ENCODE peak calls at places on chromosomes 11 and 22, in nine cellular contexts. O is ovary, N is CD14-positive monocyte, P is K562, B is tibial artery, T is left ventricle myocardium inferior, I is GM12865, R is GM23338, H is uterus. L is an unnamed sample.

GRCh38 chr22:23803001-23803819 is 16.4 kb downstream of the SMARCB1 start:
- DNase-seq in O (no peak), N (no peak), P (no peak), B (no peak), T (no peak), I (peak), R (no peak), H (no peak), L (peak)

GRCh38 chr11:92227233-92227593 is 2.6 kb downstream of the FAT3 start:
- DNase-seq in O (no peak), N (no peak), P (no peak), B (no peak), T (no peak), I (no peak), R (peak), H (no peak), L (no peak)

GRCh38 chr22:28016781-28017557 is 97.9 kb upstream of the PITPNB start:
- DNase-seq in O (peak), N (peak), P (no peak), B (peak), T (peak), I (no peak), R (no peak), H (peak), L (peak)

GRCh38 chr11:117910525-117910924 is 18.7 kb downstream of the TMPRSS13 start:
- DNase-seq in O (peak), N (peak), P (no peak), B (no peak), T (no peak), I (no peak), R (peak), H (no peak), L (no peak)

GRCh38 chr11:116329354-116330090 is 443.3 kb downstream of the BUD13 start:
- DNase-seq in O (no peak), N (no peak), P (no peak), B (no peak), T (no peak), I (no peak), R (no peak), H (no peak), L (no peak)

GRCh38 chr11:92295175-92296137 is 70.8 kb downstream of the FAT3 start:
- DNase-seq in O (no peak), N (no peak), P (no peak), B (no peak), T (no peak), I (no peak), R (no peak), H (no peak), L (no peak)

GRCh38 chr11:117841582-117842031 is 17.1 kb upstream of the FXYD2 start:
- DNase-seq in O (no peak), N (no peak), P (no peak), B (peak), T (no peak), I (no peak), R (no peak), H (no peak), L (no peak)

GRCh38 chr11:65380460-65381126 is 1.9 kb downstream of the SLC25A45 start:
- DNase-seq in O (no peak), N (no peak), P (no peak), B (no peak), T (no peak), I (no peak), R (peak), H (no peak), L (no peak)

GRCh38 chr22:19817561-19818263 is 37.0 kb downstream of the GNB1L start:
- DNase-seq in O (no peak), N (no peak), P (no peak), B (no peak), T (no peak), I (no peak), R (no peak), H (no peak), L (peak)

DNA sequence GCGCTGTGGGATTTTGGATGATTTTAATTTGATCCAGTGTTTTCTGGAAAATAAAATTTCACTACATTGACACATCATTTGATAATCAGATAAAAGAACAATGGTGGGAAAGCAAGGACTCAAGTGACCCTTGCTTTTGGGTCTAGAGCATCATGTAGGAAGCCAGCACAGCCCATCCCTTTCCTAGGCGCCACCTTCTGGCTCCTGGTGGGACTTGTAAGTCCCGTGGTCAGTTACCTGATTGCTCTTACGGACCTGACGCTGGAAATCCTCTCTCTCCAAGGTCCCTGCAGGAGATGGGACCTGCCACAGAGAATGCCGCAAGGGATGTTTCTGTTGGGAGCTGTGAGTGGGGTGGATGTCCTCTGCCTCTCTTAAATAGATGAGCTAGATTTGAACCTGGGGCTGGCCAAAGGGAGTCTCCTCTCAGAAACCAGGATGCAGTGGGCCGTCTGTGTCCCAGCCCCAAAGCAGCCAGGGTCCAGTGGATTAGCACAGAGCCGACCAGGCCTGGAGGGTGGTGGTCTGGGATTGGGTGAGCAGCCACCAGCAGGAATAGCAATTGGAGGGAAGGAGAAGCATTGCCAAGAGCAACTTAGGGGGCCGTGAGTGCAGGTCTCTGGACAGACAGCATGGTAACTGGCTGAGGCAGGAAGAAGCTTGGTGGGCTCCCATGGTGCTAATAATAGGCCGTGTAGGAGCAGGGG is 21.7 kb downstream of the TIMP3 start:
- DNase-seq in O (no peak), N (no peak), P (peak), B (no peak), T (no peak), I (peak), R (peak), H (peak), L (no peak)
- TF ChIP-seq CTCF in O (no peak), N (no peak), P (peak), B (no peak), T (peak), I (peak), R (peak), H (no peak), L (peak)

DNA sequence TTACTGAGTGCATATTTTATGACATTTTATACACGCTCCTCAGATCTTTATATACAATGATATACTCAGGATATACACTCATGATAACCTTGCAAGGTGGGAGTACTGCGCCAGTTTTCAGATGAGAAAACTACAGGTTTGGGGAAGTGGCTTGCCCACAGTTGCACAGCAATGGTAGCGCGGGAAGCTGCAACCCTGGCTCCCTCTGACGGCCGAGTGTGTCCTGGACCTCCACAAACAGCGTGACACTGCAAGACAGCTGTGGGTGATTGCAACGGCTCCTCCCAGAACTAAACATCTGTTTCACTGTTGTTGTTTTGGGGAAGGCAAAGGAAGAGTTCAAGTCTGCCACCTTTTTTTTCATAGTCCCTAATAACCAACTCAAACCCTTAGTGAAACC is 47.0 kb downstream of the PACSIN2 start:
- DNase-seq in O (no peak), N (peak), P (peak), B (peak), T (peak), I (peak), R (no peak), H (peak), L (no peak)
- TF ChIP-seq CTCF in O (no peak), N (peak), P (peak), B (no peak), T (peak), I (peak), R (no peak), H (peak), L (peak)

DNA sequence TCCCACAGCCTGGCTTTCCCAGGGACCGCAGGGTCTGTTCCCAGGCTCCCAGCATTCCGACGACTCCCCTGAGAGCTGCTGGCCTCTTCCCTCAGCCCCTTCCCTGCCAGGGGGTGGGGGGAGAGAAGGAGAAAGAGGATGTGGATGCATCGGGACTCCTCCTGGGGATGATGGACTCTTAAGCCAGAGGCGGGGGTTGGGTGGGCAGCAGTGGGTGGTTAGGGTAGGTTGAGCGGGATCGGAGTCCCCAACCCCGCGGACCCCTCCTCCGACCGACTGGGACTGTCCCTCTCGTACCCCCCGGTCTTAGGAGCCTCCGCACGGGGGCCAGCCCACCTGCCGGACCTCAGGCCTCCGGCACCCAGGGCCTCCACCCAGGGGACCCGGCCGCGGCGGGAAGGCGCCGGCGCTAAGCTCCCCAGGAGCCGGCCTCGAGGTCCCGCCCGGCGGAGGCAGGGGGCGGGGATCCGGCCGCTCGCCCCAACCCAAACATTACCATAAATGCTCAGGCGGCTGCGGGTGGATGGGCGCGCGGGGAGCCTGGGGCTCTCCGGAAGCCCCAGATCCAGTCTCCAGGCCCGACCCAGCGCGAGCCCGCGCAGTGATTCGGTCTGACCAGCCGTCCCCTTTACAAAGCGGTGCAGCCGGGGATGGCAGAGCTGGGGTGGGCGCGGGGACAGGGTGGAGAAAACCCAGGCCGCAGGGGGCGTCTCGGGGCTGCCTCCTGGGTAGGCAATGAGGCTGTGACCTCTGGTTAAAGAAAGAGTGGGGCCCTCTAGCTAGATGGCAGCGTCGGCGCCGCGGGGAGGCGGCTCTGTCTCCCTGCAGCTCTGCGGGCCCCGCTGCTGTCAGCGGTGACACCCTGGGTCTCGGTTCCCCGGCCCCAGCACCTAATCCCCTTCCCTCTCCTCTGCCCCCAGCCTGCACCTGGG is 3.9 kb upstream of the MCAM start:
- DNase-seq in O (peak), N (no peak), P (peak), B (peak), T (peak), I (peak), R (peak), H (peak), L (no peak)
- TF ChIP-seq CTCF in O (no peak), N (no peak), P (peak), B (no peak), T (no peak), I (no peak), R (peak), H (no peak), L (no peak)

DNA sequence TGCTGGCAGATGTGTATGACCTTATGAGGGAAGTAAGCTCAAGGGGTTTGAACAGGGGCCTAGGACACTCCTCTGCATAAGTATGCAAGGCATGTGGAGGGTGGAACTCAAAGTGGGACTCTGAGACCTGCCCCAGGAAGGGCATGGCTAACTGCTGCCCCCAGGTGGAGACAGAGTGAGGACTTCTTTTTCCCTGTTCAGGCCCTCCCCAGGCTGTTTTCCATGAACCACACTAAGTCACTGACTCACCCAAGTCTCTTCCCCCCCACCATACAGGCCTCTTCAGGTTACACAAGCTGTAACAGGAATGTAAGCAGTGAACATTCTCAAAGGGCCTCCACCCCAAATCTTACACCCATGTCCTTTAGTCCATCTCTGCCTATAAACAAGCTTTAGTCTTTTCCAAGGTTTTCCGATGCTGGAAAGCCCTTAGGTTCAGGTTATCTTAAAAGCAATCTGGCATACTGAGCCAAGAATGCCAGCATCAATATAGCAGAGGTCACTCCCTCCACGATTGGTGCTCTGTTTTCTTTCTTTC is 13.1 kb downstream of the EEF1G start:
- DNase-seq in O (peak), N (peak), P (peak), B (peak), T (peak), I (peak), R (peak), H (peak), L (no peak)
- TF ChIP-seq CTCF in O (peak), N (peak), P (peak), B (peak), T (peak), I (peak), R (peak), H (peak), L (peak)

GRCh38 chr22:44968736-44969135 is 41.1 kb downstream of the PHF21B start:
- DNase-seq in O (no peak), N (no peak), P (no peak), B (no peak), T (no peak), I (no peak), R (peak), H (no peak), L (no peak)
- TF ChIP-seq CTCF in O (no peak), N (no peak), P (no peak), B (no peak), T (no peak), I (peak), R (peak), H (no peak), L (peak)

DNA sequence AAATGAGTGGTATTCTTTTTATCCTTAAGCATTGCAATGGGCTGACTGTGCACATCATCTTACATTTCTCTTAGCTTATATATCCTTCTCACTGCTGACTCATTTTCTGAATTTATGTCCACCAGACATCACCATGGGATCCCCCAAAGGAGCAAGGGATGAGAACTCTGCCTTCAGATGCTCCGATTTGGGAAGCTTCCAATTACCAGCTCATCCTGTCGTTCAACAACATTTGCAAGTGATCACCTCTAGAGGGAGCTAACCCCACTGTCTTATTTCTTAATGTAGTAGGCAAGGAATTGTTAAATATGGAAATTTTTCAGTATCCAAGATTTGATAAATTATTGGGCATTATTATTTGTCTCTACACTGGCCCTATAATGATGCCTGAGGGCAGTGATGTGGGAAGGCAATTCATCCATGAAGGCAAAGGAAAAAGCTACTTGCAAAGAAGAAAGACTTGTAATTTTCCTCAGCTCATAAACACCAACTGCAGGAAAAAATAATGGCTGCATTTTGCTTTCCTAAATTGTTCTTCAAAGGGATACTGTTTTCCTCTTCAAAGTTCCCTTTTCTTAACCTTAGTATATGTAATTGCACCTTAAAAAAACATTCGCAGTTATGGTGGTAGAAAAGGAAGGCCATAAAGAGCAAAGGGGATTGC is 102.4 kb upstream of the FSHB start:
- DNase-seq in O (no peak), N (no peak), P (peak), B (no peak), T (no peak), I (peak), R (peak), H (no peak), L (no peak)
- TF ChIP-seq CTCF in O (no peak), N (peak), P (no peak), B (no peak), T (peak), I (peak), R (peak), H (peak), L (peak)